ENCODE peak calls at places on chromosome 3, in four cellular contexts. J is upper lobe of left lung, C is transverse colon, X is HepG2. B is an unnamed sample.

GRCh38 chr3:184399410-184399809 is 19.6 kb downstream of the CHRD start:
- DNase-seq in J (no peak), C (no peak), X (no peak), B (no peak)

GRCh38 chr3:145088917-145089316 is 1072.1 kb downstream of the PLOD2 start:
- DNase-seq in J (no peak), C (no peak), X (no peak), B (no peak)

GRCh38 chr3:161409069-161409468 is 37.8 kb upstream of the SPTSSB start:
- DNase-seq in J (no peak), C (no peak), X (peak; percentile 55), B (no peak)

GRCh38 chr3:55006277-55006676 is 78.4 kb upstream of the LRTM1 start:
- DNase-seq in J (no peak), C (no peak), X (no peak), B (no peak)

GRCh38 chr3:33858131-33858530 is 59.7 kb downstream of the PDCD6IP start:
- DNase-seq in J (no peak), C (no peak), X (no peak), B (no peak)

GRCh38 chr3:67087788-67088187 is 89.7 kb downstream of the KBTBD8 start:
- DNase-seq in J (no peak), C (no peak), X (no peak), B (no peak)

GRCh38 chr3:53822331-53822741 is 23.9 kb downstream of the CHDH start:
- DNase-seq in J (no peak), C (no peak), X (no peak), B (peak; percentile 20)

GRCh38 chr3:16013563-16013962 is 160.9 kb upstream of the GALNT15 start:
- DNase-seq in J (no peak), C (no peak), X (no peak), B (no peak)

GRCh38 chr3:29525254-29525881 is 244.5 kb downstream of the RBMS3 start:
- DNase-seq in J (peak; percentile 37), C (peak; percentile 16), X (peak; percentile 0), B (peak; percentile 55)

GRCh38 chr3:123843668-123844067 is 40.5 kb downstream of the MYLK start:
- DNase-seq in J (no peak), C (no peak), X (no peak), B (no peak)

GRCh38 chr3:138842483-138843188 is 7.9 kb upstream of the PIK3CB start:
- DNase-seq in J (peak; percentile 29), C (no peak), X (no peak), B (no peak)

GRCh38 chr3:155286745-155287144 is 6.7 kb downstream of the STRIT1 start:
- DNase-seq in J (no peak), C (no peak), X (no peak), B (no peak)

DNA sequence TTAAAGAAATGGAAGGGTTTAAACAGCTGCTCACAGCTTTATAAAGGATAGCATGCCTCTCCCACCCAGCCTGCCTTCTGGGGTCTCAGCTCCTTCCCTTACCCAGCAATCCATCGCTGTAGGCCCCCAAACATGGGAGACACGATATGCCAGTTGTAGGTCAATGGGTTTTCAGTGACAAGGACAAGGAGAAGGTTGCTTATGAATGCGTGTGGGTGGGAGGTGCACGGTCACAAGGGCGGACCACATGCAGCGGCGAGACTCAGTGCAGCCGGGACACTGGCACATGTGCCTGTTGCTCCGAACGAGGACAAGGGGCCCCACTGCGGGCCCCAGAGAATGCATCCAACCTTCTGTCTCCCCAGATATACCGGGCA is 67.0 kb downstream of the MGLL start:
- DNase-seq in J (no peak), C (no peak), X (no peak), B (no peak)
- TF ChIP-seq POLR2A in J (no peak), C (no peak), X (no peak), B (no peak)

GRCh38 chr3:111324645-111325044 is 217.4 kb upstream of the CD96 start:
- DNase-seq in J (no peak), C (no peak), X (no peak), B (no peak)

GRCh38 chr3:111321786-111322185 is 220.2 kb upstream of the CD96 start:
- DNase-seq in J (no peak), C (no peak), X (no peak), B (no peak)

GRCh38 chr3:111324142-111324541 is 217.9 kb upstream of the CD96 start:
- DNase-seq in J (no peak), C (no peak), X (no peak), B (no peak)

GRCh38 chr3:111326144-111326995 is 215.6 kb upstream of the CD96 start:
- DNase-seq in J (no peak), C (no peak), X (no peak), B (no peak)

GRCh38 chr3:111325160-111325707 is 216.8 kb upstream of the CD96 start:
- DNase-seq in J (no peak), C (no peak), X (no peak), B (no peak)
- TF ChIP-seq EP300 in J (no peak), C (no peak), X (no peak), B (no peak)

DNA sequence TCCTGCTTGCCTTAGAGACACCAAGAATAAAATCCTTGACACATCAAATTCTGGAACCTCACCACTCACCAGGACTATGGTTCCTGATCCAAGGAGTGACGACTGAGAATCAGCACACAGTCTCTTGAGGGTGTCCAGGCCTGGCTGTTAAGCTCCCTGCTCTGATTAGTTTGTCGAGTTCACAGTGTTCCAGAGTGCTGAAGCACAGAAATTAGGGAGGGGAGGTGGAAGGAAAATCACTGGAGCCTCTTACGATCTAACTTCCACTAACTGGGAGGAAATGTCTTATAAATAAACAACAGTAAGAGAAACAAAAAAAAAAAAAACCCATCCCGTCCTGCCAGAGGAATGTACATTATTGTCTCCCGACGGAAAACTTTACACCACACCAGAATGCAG is 330.2 kb downstream of the TIGIT start:
- DNase-seq in J (peak; percentile 31), C (peak; percentile 35), X (peak; percentile 9), B (no peak)
- TF ChIP-seq POLR2AphosphoS5 in J (peak; percentile 55), C (peak; percentile 64), X (no peak), B (peak; percentile 83)

GRCh38 chr3:17232442-17232841 is 347.7 kb downstream of the PLCL2 start:
- DNase-seq in J (no peak), C (no peak), X (no peak), B (no peak)

GRCh38 chr3:17235311-17235710 is 350.6 kb downstream of the PLCL2 start:
- DNase-seq in J (no peak), C (no peak), X (no peak), B (no peak)

GRCh38 chr3:17234382-17234781 is 349.6 kb downstream of the PLCL2 start:
- DNase-seq in J (no peak), C (no peak), X (no peak), B (no peak)

GRCh38 chr3:17233398-17233800 is 348.6 kb downstream of the PLCL2 start:
- DNase-seq in J (no peak), C (no peak), X (peak; percentile 66), B (no peak)

DNA sequence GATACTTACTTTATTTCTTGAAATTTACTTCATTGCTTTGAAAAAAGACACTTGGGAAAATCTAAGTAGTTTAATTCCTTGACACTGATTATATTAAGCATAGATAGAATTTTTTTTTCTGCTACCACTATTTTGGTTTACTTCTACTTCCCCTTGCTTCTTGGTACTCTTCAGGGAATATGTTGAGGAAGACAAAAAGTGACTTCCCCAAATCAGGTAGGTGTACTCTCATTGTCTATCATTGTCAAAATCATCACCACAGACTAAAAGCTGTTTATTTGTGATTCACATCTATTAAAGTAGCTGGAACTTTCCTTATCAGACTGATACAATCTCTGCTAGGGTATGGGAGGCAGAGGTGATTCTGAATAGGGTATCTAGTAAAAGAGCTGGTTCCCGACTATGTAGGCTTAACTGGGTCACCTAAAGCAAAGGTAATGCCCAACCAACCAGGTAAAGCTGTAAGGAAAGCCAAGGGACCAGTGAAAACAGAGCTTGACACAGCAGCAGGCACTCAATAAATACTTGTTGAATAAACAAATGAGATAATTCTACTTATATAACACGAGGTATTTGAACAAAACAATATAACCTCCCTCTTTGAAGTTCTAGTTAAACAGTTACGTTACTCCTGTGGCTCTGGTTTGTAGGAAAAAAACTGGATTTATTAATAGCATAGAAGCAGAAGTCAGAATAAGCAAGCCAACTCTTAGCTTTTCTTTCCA is 346.9 kb downstream of the PLCL2 start:
- DNase-seq in J (no peak), C (no peak), X (peak; percentile 65), B (no peak)
- TF ChIP-seq POLR2A in J (no peak), C (no peak), X (no peak), B (no peak)

GRCh38 chr3:30941342-30941741 is 46.9 kb upstream of the GADL1 start:
- DNase-seq in J (no peak), C (no peak), X (no peak), B (no peak)

GRCh38 chr3:30944124-30944523 is 49.7 kb upstream of the GADL1 start:
- DNase-seq in J (no peak), C (no peak), X (no peak), B (no peak)

GRCh38 chr3:30945291-30945690 is 50.8 kb upstream of the GADL1 start:
- DNase-seq in J (no peak), C (no peak), X (no peak), B (no peak)

GRCh38 chr3:30940740-30941139 is 46.3 kb upstream of the GADL1 start:
- DNase-seq in J (no peak), C (no peak), X (no peak), B (no peak)

GRCh38 chr3:30943206-30943605 is 48.7 kb upstream of the GADL1 start:
- DNase-seq in J (no peak), C (no peak), X (no peak), B (no peak)
- TF ChIP-seq EP300 in J (no peak), C (no peak), X (no peak), B (no peak)

GRCh38 chr3:50265988-50266387 is 3.0 kb upstream of the SEMA3B start:
- DNase-seq in J (no peak), C (no peak), X (no peak), B (no peak)

GRCh38 chr3:50268276-50268675 is 671 bp upstream of the SEMA3B start:
- DNase-seq in J (no peak), C (no peak), X (no peak), B (no peak)

GRCh38 chr3:50266808-50267207 is 2.1 kb upstream of the SEMA3B start:
- DNase-seq in J (no peak), C (no peak), X (no peak), B (no peak)

GRCh38 chr3:50268703-50269451 is at the start of gene SEMA3B:
- DNase-seq in J (peak; percentile 92), C (peak; percentile 89), X (peak; percentile 71), B (peak; percentile 93)

DNA sequence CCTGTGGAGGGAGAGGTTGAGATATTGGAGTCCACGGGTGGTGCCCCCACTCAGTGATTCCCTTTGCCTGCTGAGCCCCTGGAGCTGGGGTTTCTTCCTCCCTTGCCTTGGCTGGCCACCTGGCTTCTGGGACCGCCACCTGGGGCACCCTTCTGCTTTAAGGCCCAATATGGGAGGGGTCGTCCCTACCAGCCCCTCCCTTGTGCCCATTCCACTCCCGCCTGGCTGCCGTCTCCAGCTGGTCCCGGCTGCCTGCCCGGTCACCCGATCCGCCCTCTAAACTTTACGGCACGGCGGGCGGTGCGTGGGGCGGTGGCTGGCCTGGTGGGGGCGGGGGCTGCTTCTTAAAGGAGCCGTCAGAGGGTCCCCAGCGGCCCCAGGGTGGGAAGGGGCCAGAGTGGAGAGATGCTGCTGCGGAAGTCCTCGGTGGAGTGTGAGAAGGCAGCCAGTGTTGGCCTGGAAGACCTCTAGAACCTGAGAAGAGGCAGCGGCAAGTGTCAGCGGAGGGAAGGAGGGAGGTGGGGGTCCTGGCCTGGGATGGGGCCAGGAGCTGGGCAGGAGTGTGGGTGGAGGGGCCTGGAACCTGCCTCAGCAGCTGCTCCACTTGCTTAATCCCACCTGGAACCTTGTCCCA is 1.6 kb upstream of the SEMA3B start:
- DNase-seq in J (peak; percentile 73), C (peak; percentile 79), X (no peak), B (peak; percentile 87)
- TF ChIP-seq POLR2AphosphoS5 in J (peak; percentile 88), C (peak; percentile 72), X (no peak), B (peak; percentile 89)

GRCh38 chr3:108090701-108091497 is at the start of gene CD47:
- DNase-seq in J (peak; percentile 97), C (peak; percentile 96), X (peak; percentile 41), B (peak; percentile 97)
- TF ChIP-seq POLR2A in J (no peak), C (peak; percentile 76), X (no peak), B (peak; percentile 35)

B was measured in stomach.